ENCODE peak calls at places on chromosomes 16 and 17, in seven cellular contexts. One of them, this sample, is unnamed.

GRCh38 chr16:89370081-89370511 is 120.3 kb downstream of the ANKRD11 start:
- DNase-seq in brain microvascular endothelial cell: peak
- DNase-seq in thoracic aorta: no peak
- DNase-seq in astrocyte of the cerebellum: no peak
- DNase-seq in heart left ventricle: no peak
- DNase-seq in A549: no peak
- DNase-seq in GM13976: no peak
- DNase-seq in this sample: no peak

GRCh38 chr17:7173687-7174602 is 5.2 kb downstream of the ASGR1 start:
- DNase-seq in brain microvascular endothelial cell: no peak
- DNase-seq in thoracic aorta: no peak
- DNase-seq in astrocyte of the cerebellum: no peak
- DNase-seq in heart left ventricle: peak
- DNase-seq in A549: no peak
- DNase-seq in GM13976: peak
- DNase-seq in this sample: no peak

GRCh38 chr16:56347166-56347565 is 78.2 kb downstream of the AMFR start:
- DNase-seq in brain microvascular endothelial cell: no peak
- DNase-seq in thoracic aorta: no peak
- DNase-seq in astrocyte of the cerebellum: no peak
- DNase-seq in heart left ventricle: no peak
- DNase-seq in A549: no peak
- DNase-seq in GM13976: no peak
- DNase-seq in this sample: no peak

GRCh38 chr17:27224526-27225315 is 69.2 kb upstream of the WSB1 start:
- DNase-seq in brain microvascular endothelial cell: peak
- DNase-seq in thoracic aorta: no peak
- DNase-seq in astrocyte of the cerebellum: no peak
- DNase-seq in heart left ventricle: no peak
- DNase-seq in A549: peak
- DNase-seq in GM13976: no peak
- DNase-seq in this sample: no peak

GRCh38 chr16:4663756-4664465 is 29.5 kb upstream of the NUDT16L1 start:
- DNase-seq in brain microvascular endothelial cell: peak
- DNase-seq in thoracic aorta: no peak
- DNase-seq in astrocyte of the cerebellum: no peak
- DNase-seq in heart left ventricle: peak
- DNase-seq in A549: no peak
- DNase-seq in GM13976: no peak
- DNase-seq in this sample: no peak

GRCh38 chr17:78665952-78666920 is 89.0 kb upstream of the DNAH17 start:
- DNase-seq in brain microvascular endothelial cell: no peak
- DNase-seq in thoracic aorta: no peak
- DNase-seq in astrocyte of the cerebellum: no peak
- DNase-seq in heart left ventricle: peak
- DNase-seq in A549: no peak
- DNase-seq in GM13976: peak
- DNase-seq in this sample: no peak

GRCh38 chr16:63614421-63614820 is 1507.4 kb downstream of the CDH11 start:
- DNase-seq in brain microvascular endothelial cell: peak
- DNase-seq in thoracic aorta: no peak
- DNase-seq in astrocyte of the cerebellum: no peak
- DNase-seq in heart left ventricle: no peak
- DNase-seq in A549: no peak
- DNase-seq in GM13976: no peak
- DNase-seq in this sample: no peak

GRCh38 chr17:3030096-3030495 is 33.3 kb downstream of the OR1D5 start:
- DNase-seq in brain microvascular endothelial cell: peak
- DNase-seq in thoracic aorta: no peak
- DNase-seq in astrocyte of the cerebellum: peak
- DNase-seq in heart left ventricle: no peak
- DNase-seq in A549: no peak
- DNase-seq in GM13976: no peak
- DNase-seq in this sample: no peak

GRCh38 chr16:76396977-76397376 is 119.8 kb downstream of the CNTNAP4 start:
- DNase-seq in brain microvascular endothelial cell: no peak
- DNase-seq in thoracic aorta: no peak
- DNase-seq in astrocyte of the cerebellum: no peak
- DNase-seq in heart left ventricle: no peak
- DNase-seq in A549: no peak
- DNase-seq in GM13976: no peak
- DNase-seq in this sample: no peak

GRCh38 chr17:79091373-79091670 is 16.7 kb downstream of the ENGASE start:
- DNase-seq in brain microvascular endothelial cell: no peak
- DNase-seq in thoracic aorta: no peak
- DNase-seq in astrocyte of the cerebellum: no peak
- DNase-seq in heart left ventricle: no peak
- DNase-seq in A549: no peak
- DNase-seq in GM13976: no peak
- DNase-seq in this sample: no peak

GRCh38 chr17:38868095-38868967 is 1.5 kb upstream of the LASP1 start:
- DNase-seq in brain microvascular endothelial cell: peak
- DNase-seq in thoracic aorta: no peak
- DNase-seq in astrocyte of the cerebellum: no peak
- DNase-seq in heart left ventricle: peak
- DNase-seq in A549: peak
- DNase-seq in GM13976: no peak
- DNase-seq in this sample: no peak

GRCh38 chr16:86732621-86733297 is 154.4 kb downstream of the FOXL1 start:
- DNase-seq in brain microvascular endothelial cell: no peak
- DNase-seq in thoracic aorta: no peak
- DNase-seq in astrocyte of the cerebellum: peak
- DNase-seq in heart left ventricle: no peak
- DNase-seq in A549: no peak
- DNase-seq in GM13976: no peak
- DNase-seq in this sample: peak

GRCh38 chr17:67525239-67526135 is 148.4 kb downstream of the PITPNC1 start:
- DNase-seq in brain microvascular endothelial cell: no peak
- DNase-seq in thoracic aorta: no peak
- DNase-seq in astrocyte of the cerebellum: no peak
- DNase-seq in heart left ventricle: no peak
- DNase-seq in A549: no peak
- DNase-seq in GM13976: no peak
- DNase-seq in this sample: no peak

GRCh38 chr17:30926516-30926915 is 4.8 kb downstream of the ADAP2 start:
- DNase-seq in brain microvascular endothelial cell: no peak
- DNase-seq in thoracic aorta: no peak
- DNase-seq in astrocyte of the cerebellum: no peak
- DNase-seq in heart left ventricle: no peak
- DNase-seq in A549: no peak
- DNase-seq in GM13976: peak
- DNase-seq in this sample: no peak

GRCh38 chr16:29877266-29877961 is 14.4 kb upstream of the CDIPT start:
- DNase-seq in brain microvascular endothelial cell: peak
- DNase-seq in thoracic aorta: no peak
- DNase-seq in astrocyte of the cerebellum: no peak
- DNase-seq in heart left ventricle: no peak
- DNase-seq in A549: peak
- DNase-seq in GM13976: peak
- DNase-seq in this sample: no peak

GRCh38 chr16:48997946-48998345 is 283.7 kb downstream of the CBLN1 start:
- DNase-seq in brain microvascular endothelial cell: no peak
- DNase-seq in thoracic aorta: no peak
- DNase-seq in astrocyte of the cerebellum: no peak
- DNase-seq in heart left ventricle: no peak
- DNase-seq in A549: no peak
- DNase-seq in GM13976: no peak
- DNase-seq in this sample: no peak

GRCh38 chr17:27601069-27601974 is 29.7 kb upstream of the LGALS9 start:
- DNase-seq in brain microvascular endothelial cell: peak
- DNase-seq in thoracic aorta: peak
- DNase-seq in astrocyte of the cerebellum: peak
- DNase-seq in heart left ventricle: peak
- DNase-seq in A549: peak
- DNase-seq in GM13976: peak
- DNase-seq in this sample: peak

GRCh38 chr17:27983853-27984252 is 58.6 kb upstream of the NLK start:
- DNase-seq in brain microvascular endothelial cell: no peak
- DNase-seq in thoracic aorta: no peak
- DNase-seq in astrocyte of the cerebellum: no peak
- DNase-seq in heart left ventricle: no peak
- DNase-seq in A549: no peak
- DNase-seq in GM13976: no peak
- DNase-seq in this sample: no peak

GRCh38 chr16:12760819-12761611 is 42.7 kb downstream of the CPPED1 start:
- DNase-seq in brain microvascular endothelial cell: no peak
- DNase-seq in thoracic aorta: no peak
- DNase-seq in astrocyte of the cerebellum: no peak
- DNase-seq in heart left ventricle: no peak
- DNase-seq in A549: no peak
- DNase-seq in GM13976: no peak
- DNase-seq in this sample: no peak

GRCh38 chr17:72369366-72369765 is 248.5 kb downstream of the SOX9 start:
- DNase-seq in brain microvascular endothelial cell: no peak
- DNase-seq in thoracic aorta: no peak
- DNase-seq in astrocyte of the cerebellum: no peak
- DNase-seq in heart left ventricle: no peak
- DNase-seq in A549: no peak
- DNase-seq in GM13976: no peak
- DNase-seq in this sample: no peak

GRCh38 chr17:83202002-83203000 is 122.9 kb downstream of the METRNL start:
- DNase-seq in brain microvascular endothelial cell: no peak
- DNase-seq in thoracic aorta: peak
- DNase-seq in astrocyte of the cerebellum: no peak
- DNase-seq in heart left ventricle: no peak
- DNase-seq in A549: no peak
- DNase-seq in GM13976: no peak
- DNase-seq in this sample: peak

GRCh38 chr16:7742626-7743025 is 410.0 kb downstream of the RBFOX1 start:
- DNase-seq in brain microvascular endothelial cell: no peak
- DNase-seq in thoracic aorta: no peak
- DNase-seq in astrocyte of the cerebellum: no peak
- DNase-seq in heart left ventricle: no peak
- DNase-seq in A549: no peak
- DNase-seq in GM13976: no peak
- DNase-seq in this sample: no peak

GRCh38 chr16:17339764-17340541 is 130.8 kb downstream of the XYLT1 start:
- DNase-seq in brain microvascular endothelial cell: no peak
- DNase-seq in thoracic aorta: no peak
- DNase-seq in astrocyte of the cerebellum: no peak
- DNase-seq in heart left ventricle: no peak
- DNase-seq in A549: no peak
- DNase-seq in GM13976: no peak
- DNase-seq in this sample: peak

DNA sequence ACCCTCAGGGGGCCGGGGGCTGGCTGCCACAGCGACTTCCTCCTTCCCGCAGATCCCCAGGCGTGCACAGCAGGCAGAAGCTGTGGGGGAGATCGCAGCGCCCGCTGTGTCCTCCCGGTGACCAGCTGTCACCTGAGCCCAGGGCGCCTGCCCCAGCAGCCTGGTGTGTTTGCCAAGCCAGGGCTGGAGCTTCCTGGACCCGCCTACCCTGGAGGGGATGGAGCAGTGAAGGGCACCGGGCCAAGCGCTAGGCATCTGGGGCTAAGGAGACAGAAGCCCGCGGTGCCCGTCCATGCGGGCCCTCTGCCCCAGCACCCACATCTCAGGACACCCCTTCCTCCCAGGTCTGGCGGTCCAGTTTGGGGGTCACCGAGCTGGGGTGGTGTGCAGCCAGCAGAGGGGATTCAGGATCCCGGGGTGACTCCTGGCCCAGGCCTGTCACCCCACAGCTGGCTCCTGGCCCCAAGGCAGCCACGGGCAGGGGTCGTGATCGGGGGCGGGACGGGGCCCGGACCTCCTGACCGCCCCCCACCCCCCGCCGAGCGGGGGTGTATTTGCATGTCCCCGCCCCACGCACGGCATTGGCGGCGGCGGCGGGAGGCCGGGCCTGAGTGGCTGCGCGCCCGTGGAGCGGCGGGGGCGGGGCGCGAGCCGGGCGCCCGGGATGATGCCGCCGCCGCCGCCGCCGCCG is at the start of gene RAB26:
- DNase-seq in brain microvascular endothelial cell: no peak
- DNase-seq in thoracic aorta: no peak
- DNase-seq in astrocyte of the cerebellum: no peak
- DNase-seq in heart left ventricle: peak
- DNase-seq in A549: peak
- DNase-seq in GM13976: peak
- DNase-seq in this sample: peak
- TF ChIP-seq CTCF in brain microvascular endothelial cell: no peak
- TF ChIP-seq CTCF in thoracic aorta: no peak
- TF ChIP-seq CTCF in astrocyte of the cerebellum: no peak
- TF ChIP-seq CTCF in heart left ventricle: no peak
- TF ChIP-seq CTCF in A549: no peak
- TF ChIP-seq CTCF in GM13976: no peak
- TF ChIP-seq CTCF in this sample: no peak

DNA sequence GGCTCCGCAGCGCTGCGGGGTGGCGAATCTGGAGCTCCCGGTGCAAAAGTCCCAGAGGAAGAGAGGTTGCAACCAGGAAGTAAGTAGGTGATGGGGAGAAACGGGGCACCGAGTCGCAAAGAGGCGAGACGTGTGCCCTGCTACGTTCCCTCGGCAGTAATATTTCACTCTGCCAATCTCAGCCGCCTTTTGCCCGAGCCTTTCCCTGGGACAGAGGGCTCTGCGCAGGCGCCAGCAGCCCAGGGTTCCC is at the start of gene NR1D1:
- DNase-seq in brain microvascular endothelial cell: no peak
- DNase-seq in thoracic aorta: no peak
- DNase-seq in astrocyte of the cerebellum: no peak
- DNase-seq in heart left ventricle: no peak
- DNase-seq in A549: no peak
- DNase-seq in GM13976: no peak
- DNase-seq in this sample: no peak
- TF ChIP-seq CTCF in brain microvascular endothelial cell: no peak
- TF ChIP-seq CTCF in thoracic aorta: no peak
- TF ChIP-seq CTCF in astrocyte of the cerebellum: no peak
- TF ChIP-seq CTCF in heart left ventricle: no peak
- TF ChIP-seq CTCF in A549: no peak
- TF ChIP-seq CTCF in GM13976: no peak
- TF ChIP-seq CTCF in this sample: no peak

DNA sequence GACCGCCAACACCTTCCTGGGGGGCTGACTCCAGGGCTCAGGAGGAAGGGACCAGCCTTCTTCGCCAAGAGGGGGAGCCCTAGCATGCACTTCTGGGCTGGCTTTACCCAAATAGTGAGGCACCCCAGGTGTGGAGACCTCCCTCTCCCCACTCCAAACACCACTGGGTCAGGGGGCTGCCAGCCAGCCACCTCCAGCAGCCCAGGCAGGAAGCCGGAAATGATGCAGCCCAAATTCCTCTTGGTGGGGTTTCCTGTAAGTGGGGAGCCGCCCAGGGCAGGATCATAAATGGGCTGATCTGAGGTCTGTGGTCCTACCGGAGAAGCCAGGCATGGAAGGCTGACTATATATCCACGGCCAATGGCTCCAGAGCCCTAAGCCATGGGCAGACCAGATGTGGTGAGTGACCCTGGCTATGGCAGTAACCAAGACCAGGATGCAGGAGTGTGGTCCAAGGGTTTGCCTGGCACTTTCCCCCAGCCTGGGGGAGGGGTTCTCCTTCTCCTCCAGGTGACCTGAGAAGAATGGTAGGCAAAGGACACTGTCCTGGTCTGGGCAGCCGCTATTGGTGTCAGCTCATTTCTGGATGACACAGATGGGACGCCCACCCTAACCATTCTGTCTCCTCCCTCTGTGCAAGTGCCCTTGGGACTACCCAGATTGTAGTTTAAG is 4.2 kb downstream of the GIT1 start:
- DNase-seq in brain microvascular endothelial cell: no peak
- DNase-seq in thoracic aorta: no peak
- DNase-seq in astrocyte of the cerebellum: no peak
- DNase-seq in heart left ventricle: peak
- DNase-seq in A549: no peak
- DNase-seq in GM13976: no peak
- DNase-seq in this sample: peak
- TF ChIP-seq CTCF in brain microvascular endothelial cell: peak
- TF ChIP-seq CTCF in thoracic aorta: no peak
- TF ChIP-seq CTCF in astrocyte of the cerebellum: peak
- TF ChIP-seq CTCF in heart left ventricle: no peak
- TF ChIP-seq CTCF in A549: peak
- TF ChIP-seq CTCF in GM13976: peak
- TF ChIP-seq CTCF in this sample: peak

GRCh38 chr17:16338391-16338790 is 14.9 kb downstream of the CENPV start:
- DNase-seq in brain microvascular endothelial cell: no peak
- DNase-seq in thoracic aorta: no peak
- DNase-seq in astrocyte of the cerebellum: no peak
- DNase-seq in heart left ventricle: no peak
- DNase-seq in A549: no peak
- DNase-seq in GM13976: no peak
- DNase-seq in this sample: no peak
- TF ChIP-seq CTCF in brain microvascular endothelial cell: no peak
- TF ChIP-seq CTCF in thoracic aorta: no peak
- TF ChIP-seq CTCF in astrocyte of the cerebellum: no peak
- TF ChIP-seq CTCF in heart left ventricle: no peak
- TF ChIP-seq CTCF in A549: no peak
- TF ChIP-seq CTCF in GM13976: no peak
- TF ChIP-seq CTCF in this sample: no peak